ENCODE peak calls at places on chromosomes 1 and 21, in nine cellular contexts. P, V, S, I, F, B, N, G and O are unnamed samples.

GRCh38 chr1:111538343-111539035 is 35.1 kb upstream of the ADORA3 start:
- DNase-seq in S (no peak), F (no peak), I (no peak), P (no peak), V (no peak), B (peak), G (peak), N (no peak), O (no peak)

GRCh38 chr1:109617291-109617801 is 2.1 kb downstream of the GNAT2 start:
- DNase-seq in G (peak), B (peak), P (no peak), S (no peak), V (no peak), N (peak), I (no peak), F (peak), O (no peak)

GRCh38 chr1:181513786-181514297 is 30.5 kb downstream of the CACNA1E start:
- DNase-seq in N (no peak), V (no peak), P (no peak), S (no peak), G (peak), B (no peak), F (no peak), I (no peak), O (no peak)

GRCh38 chr1:168763031-168763430 is 34.0 kb upstream of the DPT start:
- DNase-seq in N (peak), I (no peak), G (no peak), B (no peak), F (no peak), V (no peak), P (no peak), S (no peak), O (no peak)

GRCh38 chr1:116370186-116370585 is 2.9 kb upstream of the ATP1A1 start:
- DNase-seq in P (no peak), G (no peak), V (no peak), B (no peak), S (no peak), N (no peak), I (no peak), F (no peak), O (no peak)

GRCh38 chr1:51241119-51241518 is 5.0 kb downstream of the RNF11 start:
- DNase-seq in G (no peak), V (no peak), I (no peak), F (no peak), P (no peak), S (no peak), B (no peak), N (no peak), O (no peak)

GRCh38 chr1:22442212-22442894 is 9.3 kb upstream of the ZBTB40 start:
- DNase-seq in I (no peak), S (no peak), N (no peak), G (no peak), B (no peak), V (no peak), P (no peak), F (peak), O (no peak)

GRCh38 chr1:163055531-163055930 is 13.6 kb upstream of the RGS4 start:
- DNase-seq in G (no peak), S (no peak), V (no peak), F (peak), B (no peak), I (no peak), N (no peak), P (no peak), O (no peak)

GRCh38 chr1:64302971-64303370 is 99.5 kb downstream of the UBE2U start:
- DNase-seq in N (peak), F (no peak), P (no peak), I (no peak), B (no peak), G (no peak), V (no peak), S (no peak), O (no peak)

GRCh38 chr1:25006770-25007169 is 76.7 kb upstream of the RUNX3 start:
- DNase-seq in F (no peak), V (no peak), S (no peak), N (no peak), I (no peak), B (no peak), P (no peak), G (no peak), O (no peak)

GRCh38 chr21:32415451-32415850 is 2.9 kb downstream of the EVA1C start:
- DNase-seq in V (no peak), S (no peak), F (no peak), I (no peak), B (no peak), P (no peak), G (no peak), N (no peak), O (no peak)

GRCh38 chr1:39361446-39361845 is 130.0 kb upstream of the BMP8A start:
- DNase-seq in F (no peak), S (no peak), G (no peak), V (no peak), P (no peak), I (no peak), B (no peak), N (no peak), O (no peak)

GRCh38 chr1:50570064-50570463 is 146.8 kb upstream of the DMRTA2 start:
- DNase-seq in F (peak), G (peak), P (no peak), V (no peak), B (no peak), S (no peak), I (no peak), N (peak), O (no peak)

GRCh38 chr21:34737115-34737514 is 68.3 kb downstream of the CLIC6 start:
- DNase-seq in N (no peak), I (no peak), F (peak), S (no peak), V (peak), B (no peak), G (no peak), P (no peak), O (no peak)

GRCh38 chr1:209260146-209260545 is 323.4 kb upstream of the CAMK1G start:
- DNase-seq in F (no peak), I (no peak), B (no peak), G (no peak), N (no peak), P (no peak), V (no peak), S (no peak), O (no peak)

GRCh38 chr1:99146129-99146848 is 118.0 kb upstream of the PLPPR4 start:
- DNase-seq in G (no peak), S (no peak), P (peak), V (no peak), B (no peak), N (no peak), F (no peak), I (no peak), O (no peak)

GRCh38 chr1:39613250-39613649 is 26.2 kb downstream of the HEYL start:
- DNase-seq in F (no peak), V (no peak), P (no peak), S (no peak), I (no peak), N (no peak), G (no peak), B (peak), O (no peak)

GRCh38 chr1:229514578-229515275 is 6.6 kb upstream of the NUP133 start:
- DNase-seq in S (no peak), G (peak), V (peak), N (peak), B (peak), F (peak), P (no peak), I (peak), O (peak)

GRCh38 chr1:247336390-247336789 is 4.7 kb upstream of the ZNF496 start:
- DNase-seq in V (no peak), S (no peak), B (no peak), P (no peak), F (no peak), G (no peak), N (no peak), I (no peak), O (no peak)

GRCh38 chr1:8083739-8084484 is 57.8 kb upstream of the ERRFI1 start:
- DNase-seq in F (no peak), B (no peak), P (no peak), N (peak), G (no peak), I (no peak), S (no peak), V (no peak), O (no peak)

GRCh38 chr1:53644909-53645689 is 93.9 kb downstream of the GLIS1 start:
- DNase-seq in G (no peak), S (peak), I (no peak), N (no peak), F (no peak), V (no peak), B (no peak), P (no peak), O (no peak)

GRCh38 chr1:204127597-204128242 is 24.1 kb downstream of the ETNK2 start:
- DNase-seq in V (peak), G (peak), P (no peak), N (peak), S (peak), I (peak), F (peak), B (peak), O (no peak)

GRCh38 chr1:147167361-147167760 is 4.9 kb downstream of the PRKAB2 start:
- DNase-seq in G (peak), I (no peak), F (peak), P (no peak), B (peak), V (no peak), N (peak), S (no peak), O (no peak)

GRCh38 chr1:36248250-36248894 is 24.1 kb downstream of the THRAP3 start:
- DNase-seq in G (peak), F (peak), S (no peak), I (peak), P (no peak), B (peak), N (peak), V (peak), O (no peak)

GRCh38 chr1:24929876-24930702 is at the start of gene RUNX3:
- DNase-seq in P (peak), S (peak), V (no peak), B (no peak), G (no peak), I (peak), F (peak), N (no peak), O (peak)

GRCh38 chr1:199489594-199489993 is 537.9 kb upstream of the NR5A2 start:
- DNase-seq in G (no peak), I (no peak), B (no peak), S (no peak), N (no peak), F (no peak), V (no peak), P (no peak), O (no peak)

GRCh38 chr1:64006276-64007051 is 197.0 kb upstream of the UBE2U start:
- DNase-seq in S (no peak), N (peak), I (no peak), V (peak), P (no peak), B (no peak), G (no peak), F (peak), O (peak)

GRCh38 chr1:201216395-201217085 is 25.9 kb downstream of the IGFN1 start:
- DNase-seq in N (no peak), B (no peak), V (no peak), F (no peak), G (no peak), I (no peak), P (peak), S (peak), O (no peak)

GRCh38 chr1:90334137-90334536 is 339.2 kb downstream of the ZNF326 start:
- DNase-seq in F (no peak), B (no peak), G (no peak), I (no peak), N (no peak), P (no peak), S (no peak), V (no peak), O (no peak)

GRCh38 chr1:207828485-207829158 is 76.8 kb downstream of the CD46 start:
- DNase-seq in G (peak), N (peak), B (peak), F (peak), P (no peak), I (peak), S (peak), V (peak), O (peak)

GRCh38 chr21:39518055-39518844 is 66.5 kb downstream of the SH3BGR start:
- DNase-seq in I (peak), F (peak), V (peak), B (peak), N (peak), S (no peak), G (peak), P (no peak), O (peak)

GRCh38 chr1:22329171-22329540 is 122.5 kb upstream of the ZBTB40 start:
- DNase-seq in G (no peak), I (no peak), P (no peak), F (no peak), N (no peak), B (no peak), V (no peak), S (peak), O (no peak)

GRCh38 chr1:93751391-93752250 is 70.0 kb upstream of the BCAR3 start:
- DNase-seq in G (no peak), F (no peak), B (no peak), V (no peak), S (no peak), N (no peak), P (no peak), I (peak), O (no peak)

GRCh38 chr1:3481836-3482589 is 27.5 kb downstream of the ARHGEF16 start:
- DNase-seq in G (no peak), F (no peak), P (no peak), N (peak), I (peak), S (no peak), B (no peak), V (no peak), O (no peak)

GRCh38 chr1:28301368-28302174 is 27.3 kb upstream of the MED18 start:
- DNase-seq in I (no peak), V (no peak), F (no peak), P (no peak), B (no peak), N (no peak), G (peak), S (no peak), O (no peak)

GRCh38 chr1:206891412-206891811 is 5.8 kb upstream of the IL24 start:
- DNase-seq in G (no peak), F (no peak), P (no peak), S (no peak), I (no peak), B (no peak), V (no peak), N (peak), O (no peak)

GRCh38 chr1:214604543-214604942 is 1.5 kb downstream of the CENPF start:
- DNase-seq in P (no peak), N (peak), F (no peak), B (no peak), V (no peak), S (no peak), G (no peak), I (no peak), O (no peak)

GRCh38 chr1:152110860-152111514 is 4.3 kb downstream of the TCHH start:
- DNase-seq in P (peak), V (no peak), N (peak), S (peak), G (no peak), I (no peak), F (peak), B (no peak), O (no peak)

GRCh38 chr1:152111515-152111968 is 3.7 kb downstream of the TCHH start:
- DNase-seq in P (peak), B (no peak), S (no peak), I (no peak), N (no peak), G (no peak), V (no peak), F (peak), O (peak)

GRCh38 chr1:152112885-152113432 is 2.3 kb downstream of the TCHH start:
- DNase-seq in P (no peak), B (no peak), S (no peak), N (no peak), V (no peak), I (no peak), G (no peak), F (no peak), O (no peak)

GRCh38 chr1:152110365-152110859 is 4.8 kb downstream of the TCHH start:
- DNase-seq in S (peak), N (peak), F (no peak), V (no peak), I (no peak), B (no peak), G (no peak), P (peak), O (no peak)

DNA sequence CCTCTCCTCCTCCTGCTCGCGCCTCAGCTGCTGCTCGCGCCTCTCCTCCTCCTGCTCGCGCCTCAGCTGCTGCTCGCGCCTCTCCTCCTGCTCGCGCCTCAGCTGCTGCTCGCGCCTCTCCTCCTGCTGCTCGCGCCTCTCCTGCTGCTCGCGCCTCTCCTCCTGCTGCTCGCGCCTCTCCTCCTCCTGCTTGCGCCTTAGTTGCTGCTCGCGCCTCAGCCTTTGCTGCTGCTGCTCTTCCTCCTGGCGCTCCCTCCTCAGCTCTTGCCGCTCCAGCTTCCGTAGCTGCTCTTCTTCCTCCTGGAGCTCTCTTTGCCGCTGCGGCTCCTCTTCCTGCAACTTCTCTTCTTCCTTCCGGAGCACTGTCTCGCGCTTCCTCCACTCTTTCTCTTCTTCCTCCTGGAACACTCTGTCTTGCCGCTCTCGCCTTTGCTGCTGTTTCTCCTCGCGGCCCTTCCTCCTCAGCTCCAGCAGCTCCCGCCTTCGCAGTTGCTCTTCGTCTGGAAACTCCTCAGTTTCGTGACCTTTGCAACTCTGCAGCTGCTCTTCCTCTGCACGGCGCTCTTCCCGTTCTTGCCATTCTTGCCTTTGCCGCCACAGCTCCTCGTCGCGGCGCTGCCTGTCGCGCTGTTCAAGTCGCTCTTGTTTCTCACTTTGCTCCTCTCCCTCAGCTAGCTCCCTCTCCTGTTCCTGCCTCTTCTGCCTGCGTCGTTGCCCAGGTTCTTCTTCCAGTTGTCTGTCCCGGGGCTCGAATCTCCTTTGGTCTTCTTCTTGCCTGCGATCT is 3.0 kb downstream of the TCHH start:
- DNase-seq in P (no peak), V (no peak), S (peak), N (no peak), F (peak), G (no peak), B (no peak), I (no peak), O (no peak)
- H3K4me3 ChIP-seq in P (peak), V (peak), S (peak), N (peak), F (peak), G (peak), B (peak), I (peak), O (peak)

DNA sequence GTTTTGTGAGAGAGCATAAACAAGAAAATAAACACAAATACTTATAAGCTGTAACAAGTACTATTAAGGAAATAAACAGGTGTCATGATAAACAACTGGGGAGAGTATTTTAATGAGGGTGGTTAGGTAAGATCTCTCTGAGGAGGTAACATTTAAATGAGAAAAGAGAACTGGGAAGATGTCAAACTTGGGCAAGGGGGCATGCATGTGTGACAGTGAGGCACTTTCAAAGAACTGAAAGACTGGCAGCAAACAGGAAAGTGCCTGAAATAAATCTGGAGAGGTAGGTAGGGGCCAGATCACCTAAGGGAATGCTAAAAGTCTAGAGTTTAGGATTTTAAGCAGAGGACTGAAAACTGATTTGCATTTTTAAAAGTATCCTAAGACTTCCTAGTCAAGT is 37.8 kb downstream of the NSL1 start:
- DNase-seq in B (no peak), P (no peak), I (no peak), N (no peak), G (no peak), F (no peak), S (no peak), V (no peak), O (no peak)
- H3K4me3 ChIP-seq in B (no peak), P (no peak), I (no peak), N (no peak), G (no peak), F (no peak), S (no peak), V (no peak), O (peak)

DNA sequence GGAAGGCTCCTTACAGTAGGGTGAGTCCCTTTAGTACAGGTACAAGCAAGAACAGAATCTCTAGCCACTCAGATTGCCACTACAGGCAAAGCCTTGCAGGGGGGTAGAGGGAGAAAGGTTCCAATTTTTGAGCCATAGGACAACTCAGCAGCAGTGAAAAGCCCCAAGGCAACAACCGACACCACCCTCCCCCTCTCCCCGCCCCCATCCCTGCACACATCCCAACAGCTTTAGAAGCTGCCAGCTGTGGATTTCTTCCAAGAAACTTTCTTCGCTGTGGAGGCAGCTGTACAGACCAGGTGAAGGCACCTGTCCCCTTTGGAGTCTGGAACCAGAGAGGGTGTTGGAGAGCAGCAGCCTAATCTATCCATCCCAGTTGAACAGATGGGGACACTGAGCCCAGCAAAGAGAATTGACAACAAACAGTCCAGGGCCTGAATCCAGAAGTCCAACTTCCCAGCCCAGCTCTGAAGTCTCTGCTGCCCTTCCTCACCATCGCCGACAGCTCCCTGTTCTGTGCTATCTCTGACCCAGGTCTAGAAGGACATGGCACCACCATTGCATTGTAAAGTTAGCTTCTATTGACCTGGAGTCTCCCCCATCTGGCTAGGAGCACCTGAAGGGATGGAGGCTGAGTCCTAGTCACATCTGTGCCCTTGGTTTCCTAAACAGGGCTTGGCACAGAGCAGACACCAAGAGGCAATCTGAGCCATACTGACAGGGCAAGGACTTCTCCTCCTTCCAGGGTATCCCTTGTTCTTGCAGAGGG is 2.2 kb downstream of the TENT5B start:
- DNase-seq in V (no peak), S (no peak), G (no peak), I (no peak), F (no peak), B (no peak), N (no peak), P (no peak), O (no peak)
- H3K4me3 ChIP-seq in V (no peak), S (peak), G (peak), I (peak), F (peak), B (peak), N (peak), P (no peak), O (no peak)

GRCh38 chr1:6965914-6966241 is 180.6 kb downstream of the CAMTA1 start:
- DNase-seq in B (no peak), P (peak), I (no peak), G (no peak), N (no peak), V (no peak), F (no peak), S (no peak), O (no peak)
- H3K4me3 ChIP-seq in B (no peak), P (no peak), I (no peak), G (no peak), N (no peak), V (no peak), F (no peak), S (no peak), O (no peak)